ENCODE peak calls at places on chromosomes 12 and 14, in four cellular contexts. N, E, L and T are unnamed samples.

GRCh38 chr12:75705749-75706719 is 194.6 kb upstream of the KRR1 start:
- DNase-seq in N (peak), E (no peak), L (no peak), T (no peak)

GRCh38 chr12:124828264-124829007 is 35.2 kb downstream of the SCARB1 start:
- DNase-seq in N (peak), E (no peak), L (peak), T (no peak)

GRCh38 chr12:6466184-6466573 is 4.3 kb downstream of the VAMP1 start:
- DNase-seq in N (no peak), E (no peak), L (no peak), T (no peak)

GRCh38 chr14:68774771-68775613 is 17.9 kb downstream of the ZFP36L1 start:
- DNase-seq in N (peak), E (no peak), L (no peak), T (no peak)

GRCh38 chr14:30737916-30738315 is 115.8 kb downstream of the SCFD1 start:
- DNase-seq in N (no peak), E (no peak), L (no peak), T (no peak)

GRCh38 chr12:18906354-18906753 is 168.4 kb downstream of the CAPZA3 start:
- DNase-seq in N (no peak), E (no peak), L (no peak), T (no peak)

GRCh38 chr14:71388862-71389261 is 481.6 kb downstream of the PCNX1 start:
- DNase-seq in N (no peak), E (no peak), L (peak), T (no peak)

GRCh38 chr12:83468988-83469908 is 782.5 kb downstream of the TMTC2 start:
- DNase-seq in N (no peak), E (no peak), L (no peak), T (no peak)

GRCh38 chr12:124449623-124450375 is 117.6 kb downstream of the NCOR2 start:
- DNase-seq in N (no peak), E (no peak), L (no peak), T (no peak)

GRCh38 chr14:51219473-51220448 is 20.3 kb upstream of the TMX1 start:
- DNase-seq in N (peak), E (no peak), L (peak), T (no peak)

GRCh38 chr12:117472983-117473382 is 111.6 kb upstream of the NOS1 start:
- DNase-seq in N (no peak), E (peak), L (peak), T (peak)

GRCh38 chr14:96135285-96135684 is 69.4 kb upstream of the BDKRB2 start:
- DNase-seq in N (no peak), E (no peak), L (no peak), T (no peak)

GRCh38 chr12:59677857-59678256 is 82.0 kb downstream of the SLC16A7 start:
- DNase-seq in N (no peak), E (no peak), L (no peak), T (no peak)

GRCh38 chr12:5567021-5567744 is 135.3 kb downstream of the NTF3 start:
- DNase-seq in N (peak), E (no peak), L (no peak), T (peak)

GRCh38 chr12:105083551-105084105 is 630 bp downstream of the ALDH1L2 start:
- DNase-seq in N (peak), E (peak), L (no peak), T (peak)

GRCh38 chr14:23140389-23140788 is 21.3 kb upstream of the CEBPE start:
- DNase-seq in N (no peak), E (no peak), L (no peak), T (no peak)

GRCh38 chr12:109677323-109677722 is 36.3 kb upstream of the FAM222A start:
- DNase-seq in N (no peak), E (no peak), L (peak), T (no peak)

DNA sequence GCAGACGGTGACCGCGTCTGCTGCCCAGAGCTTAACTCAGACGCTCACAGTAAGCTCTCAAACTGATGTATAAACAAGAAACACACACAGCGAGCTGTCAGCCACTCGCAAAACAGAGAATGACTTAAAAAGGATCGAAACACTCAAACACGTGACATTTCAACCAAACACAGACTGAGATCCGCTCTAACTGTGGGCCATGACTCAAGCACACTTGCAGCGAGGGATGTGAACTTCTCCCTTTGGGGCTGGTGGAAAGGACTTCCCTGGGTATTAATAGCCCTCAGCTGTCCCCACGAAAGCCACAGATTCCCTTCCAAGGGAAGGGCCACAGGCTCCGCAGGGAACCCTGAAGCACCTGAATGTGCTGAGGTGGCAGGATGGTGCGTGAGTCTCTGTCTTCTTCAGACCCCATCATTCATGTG is 29.1 kb downstream of the CCDC88C start:
- DNase-seq in N (peak), E (no peak), L (no peak), T (no peak)
- H3K9ac ChIP-seq in N (no peak), E (peak), L (no peak), T (no peak)

DNA sequence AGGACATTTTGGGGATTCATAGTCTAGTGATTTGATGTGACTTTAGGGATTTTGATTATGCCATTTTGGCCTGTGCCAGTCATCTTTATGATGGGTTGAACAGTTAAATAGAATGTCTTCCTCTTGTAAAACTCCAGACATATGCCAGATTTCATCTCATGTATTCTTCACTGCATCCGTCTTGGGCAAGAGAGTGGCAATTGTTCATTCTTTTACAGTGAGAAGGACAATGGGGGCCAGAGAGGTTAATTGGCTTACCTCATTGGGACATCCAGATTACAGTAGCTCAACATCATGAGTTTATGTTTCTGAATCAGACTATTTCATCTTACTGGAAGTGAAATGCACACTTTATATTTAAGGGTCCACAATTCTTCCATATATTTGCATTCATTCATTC is 108.2 kb upstream of the SLC38A2 start:
- DNase-seq in N (no peak), E (no peak), L (no peak), T (no peak)
- H4K5ac ChIP-seq in N (no peak), E (no peak), L (no peak), T (no peak)

DNA sequence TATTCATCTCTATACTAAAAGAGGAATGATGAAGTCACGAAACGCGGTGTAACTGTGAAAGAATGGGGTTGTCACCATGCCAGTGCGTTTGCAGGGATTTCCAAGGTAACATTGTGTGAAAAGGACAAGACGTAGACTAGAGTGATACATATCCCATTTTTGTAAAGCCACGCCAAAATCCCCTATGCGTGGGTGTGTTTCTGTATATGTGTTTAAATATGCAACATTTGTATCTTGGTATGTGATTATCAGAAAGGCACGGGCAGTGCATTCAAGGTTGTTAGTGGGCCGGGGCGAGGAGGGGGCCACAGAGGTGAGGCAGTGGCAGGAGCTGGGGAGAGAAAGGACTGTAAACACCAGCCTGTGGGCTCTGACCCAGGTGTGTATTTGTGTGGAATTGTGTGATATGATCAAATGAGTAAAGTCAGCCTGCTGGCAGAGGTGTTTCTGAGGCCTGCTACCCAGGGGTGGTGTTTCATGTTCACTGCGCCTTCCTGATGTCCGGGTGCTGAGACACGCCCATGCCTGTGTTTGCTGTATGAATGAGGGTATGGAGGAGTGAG is 137.8 kb downstream of the ADGRD1 start:
- DNase-seq in N (no peak), E (no peak), L (no peak), T (peak)
- H3K9ac ChIP-seq in N (no peak), E (no peak), L (no peak), T (no peak)

GRCh38 chr14:76958020-76958965 is 70.2 kb downstream of the IRF2BPL start:
- DNase-seq in N (no peak), E (no peak), L (no peak), T (no peak)

GRCh38 chr14:76958975-76959710 is 69.4 kb downstream of the IRF2BPL start:
- DNase-seq in N (peak), E (no peak), L (no peak), T (no peak)

GRCh38 chr14:76956253-76957090 is 72.0 kb downstream of the IRF2BPL start:
- DNase-seq in N (peak), E (peak), L (peak), T (peak)

GRCh38 chr14:76955575-76956252 is 72.8 kb downstream of the IRF2BPL start:
- DNase-seq in N (peak), E (no peak), L (peak), T (peak)

DNA sequence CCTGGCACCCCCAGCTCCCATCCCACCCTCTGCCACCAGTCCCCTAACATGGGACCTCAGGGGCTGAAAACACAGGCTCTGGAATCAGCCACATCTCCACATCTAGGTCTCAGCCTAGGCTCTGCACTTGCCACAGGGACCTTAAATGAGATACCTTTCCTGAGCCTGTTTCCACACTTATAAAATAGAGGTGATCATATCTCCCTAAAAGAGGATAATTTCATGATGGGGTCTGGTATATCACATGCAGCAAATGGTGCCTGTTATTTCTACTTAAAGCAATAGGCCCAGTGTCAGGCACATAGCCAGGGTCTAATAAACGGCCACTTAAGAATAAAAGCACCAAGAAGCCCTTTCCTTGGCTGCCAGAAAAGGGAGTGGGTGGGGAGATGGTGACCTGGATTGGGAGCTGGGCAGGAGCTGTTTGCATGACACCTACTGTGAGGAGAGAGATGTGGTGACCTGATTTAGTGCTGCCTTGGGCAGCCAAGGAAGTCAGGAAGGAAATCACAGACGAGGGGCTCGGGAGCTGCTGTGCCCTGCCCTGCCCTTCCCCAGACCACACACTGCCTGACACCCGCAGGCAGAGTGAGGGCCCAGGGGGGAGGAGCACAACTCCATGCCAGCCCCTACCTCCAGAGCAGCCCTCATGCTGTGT is 71.2 kb downstream of the IRF2BPL start:
- DNase-seq in N (no peak), E (no peak), L (peak), T (no peak)
- H4K5ac ChIP-seq in N (peak), E (peak), L (no peak), T (no peak)

GRCh38 chr14:76717508-76717907 is 43.8 kb upstream of the VASH1 start:
- DNase-seq in N (no peak), E (no peak), L (no peak), T (no peak)

GRCh38 chr14:76716285-76716684 is 45.0 kb upstream of the VASH1 start:
- DNase-seq in N (no peak), E (no peak), L (no peak), T (no peak)

GRCh38 chr14:76719664-76720063 is 41.6 kb upstream of the VASH1 start:
- DNase-seq in N (no peak), E (no peak), L (no peak), T (no peak)

GRCh38 chr14:76718306-76719075 is 42.8 kb upstream of the VASH1 start:
- DNase-seq in N (no peak), E (no peak), L (no peak), T (no peak)

GRCh38 chr14:76720382-76720813 is 40.9 kb upstream of the VASH1 start:
- DNase-seq in N (peak), E (no peak), L (peak), T (peak)
- H3K9ac ChIP-seq in N (no peak), E (no peak), L (no peak), T (no peak)